ENCODE peak calls at places on chromosome 5, in five cellular contexts. L, A, T, C and H are unnamed samples.

GRCh38 chr5:52948418-52949076 is 40.6 kb upstream of the ITGA2 start:
- DNase-seq in L (peak; percentile 59), A (peak; percentile 56), T (peak; percentile 63), C (peak; percentile 89), H (peak; percentile 3)

GRCh38 chr5:134114886-134115805 is 665 bp downstream of the TCF7 start:
- DNase-seq in C (no peak), L (peak; percentile 94), A (peak; percentile 35), T (peak; percentile 27), H (peak; percentile 55)

GRCh38 chr5:63959177-63959982 is 2.9 kb downstream of the HTR1A start:
- DNase-seq in T (no peak), C (peak; percentile 15), A (no peak), L (peak; percentile 67), H (no peak)

GRCh38 chr5:119356384-119357188 is 767 bp downstream of the TNFAIP8 start:
- DNase-seq in L (no peak), C (peak; percentile 33), A (no peak), T (no peak), H (no peak)

GRCh38 chr5:81740758-81741157 is 10.1 kb downstream of the SSBP2 start:
- DNase-seq in L (no peak), A (no peak), T (no peak), C (no peak), H (no peak)

GRCh38 chr5:73764996-73765395 is 139.0 kb downstream of the ARHGEF28 start:
- DNase-seq in A (no peak), C (no peak), T (no peak), L (no peak), H (no peak)

GRCh38 chr5:122972877-122973276 is 63.6 kb downstream of the PPIC start:
- DNase-seq in A (no peak), T (no peak), C (no peak), L (no peak), H (no peak)

GRCh38 chr5:72485366-72486052 is 21.7 kb downstream of the ZNF366 start:
- DNase-seq in C (no peak), L (no peak), T (no peak), A (no peak), H (no peak)

GRCh38 chr5:900781-901180 is 8.1 kb downstream of the TRIP13 start:
- DNase-seq in C (no peak), T (no peak), A (no peak), L (no peak), H (no peak)

GRCh38 chr5:107930092-107930491 is 259.4 kb upstream of the EFNA5 start:
- DNase-seq in L (no peak), A (no peak), T (no peak), C (no peak), H (no peak)

GRCh38 chr5:3107118-3107517 is 355.6 kb upstream of the IRX2 start:
- DNase-seq in T (no peak), L (no peak), A (no peak), C (no peak), H (no peak)

GRCh38 chr5:60522299-60522915 is 177.6 kb downstream of the DEPDC1B start:
- DNase-seq in A (no peak), L (no peak), T (no peak), C (peak; percentile 61), H (no peak)

GRCh38 chr5:108881133-108881532 is 133.4 kb downstream of the FER start:
- DNase-seq in A (no peak), L (no peak), T (no peak), C (no peak), H (no peak)

GRCh38 chr5:67971223-67971830 is 244.2 kb upstream of the PIK3R1 start:
- DNase-seq in L (no peak), T (no peak), A (no peak), C (peak; percentile 92), H (no peak)

GRCh38 chr5:143182901-143183820 is 220.3 kb downstream of the NR3C1 start:
- DNase-seq in L (no peak), T (no peak), A (peak; percentile 32), C (peak; percentile 95), H (no peak)

GRCh38 chr5:134252671-134253070 is 26.8 kb upstream of the PPP2CA start:
- DNase-seq in T (no peak), L (no peak), A (no peak), C (peak; percentile 64), H (no peak)

GRCh38 chr5:156634301-156634700 is 215.8 kb upstream of the PPP1R2B start:
- DNase-seq in T (no peak), A (no peak), C (no peak), L (no peak), H (no peak)

GRCh38 chr5:31942546-31942945 is 231.6 kb downstream of the GOLPH3 start:
- DNase-seq in L (no peak), T (no peak), C (no peak), A (no peak), H (no peak)

GRCh38 chr5:167853421-167853820 is 438.0 kb upstream of the WWC1 start:
- DNase-seq in C (peak; percentile 62), A (no peak), T (no peak), L (no peak), H (no peak)

GRCh38 chr5:29382735-29383280 is 1810.7 kb upstream of the CDH6 start:
- DNase-seq in C (no peak), A (no peak), L (no peak), T (no peak), H (no peak)

GRCh38 chr5:170681013-170681433 is 102.5 kb upstream of the GABRP start:
- DNase-seq in C (peak; percentile 63), T (peak; percentile 78), A (no peak), L (peak; percentile 87), H (no peak)

GRCh38 chr5:107361945-107362344 is 308.8 kb downstream of the EFNA5 start:
- DNase-seq in C (peak; percentile 83), L (no peak), T (no peak), A (no peak), H (no peak)

GRCh38 chr5:177542816-177543472 is 11.4 kb downstream of the FAM193B start:
- DNase-seq in L (no peak), A (no peak), T (no peak), C (no peak), H (no peak)

GRCh38 chr5:74318985-74319563 is 321.5 kb downstream of the ENC1 start:
- DNase-seq in C (no peak), L (no peak), A (no peak), T (no peak), H (no peak)

GRCh38 chr5:40270274-40270855 is 409.4 kb upstream of the PTGER4 start:
- DNase-seq in T (no peak), L (no peak), A (no peak), C (no peak), H (no peak)

GRCh38 chr5:157744055-157745011 is 821 bp downstream of the LSM11 start:
- DNase-seq in C (no peak), T (peak; percentile 22), L (peak; percentile 10), A (no peak), H (no peak)

GRCh38 chr5:147461915-147462314 is 48.0 kb downstream of the DPYSL3 start:
- DNase-seq in T (no peak), A (no peak), L (no peak), C (no peak), H (no peak)

GRCh38 chr5:81787843-81788242 is 36.9 kb upstream of the SSBP2 start:
- DNase-seq in L (peak; percentile 46), T (no peak), C (peak; percentile 91), A (peak; percentile 63), H (no peak)

GRCh38 chr5:16654647-16655334 is 38.0 kb upstream of the RETREG1 start:
- DNase-seq in L (no peak), C (no peak), A (no peak), T (no peak), H (no peak)

GRCh38 chr5:125326114-125326513 is 579.7 kb upstream of the ZNF608 start:
- DNase-seq in L (no peak), T (peak; percentile 69), C (peak; percentile 72), A (peak; percentile 44), H (no peak)

GRCh38 chr5:31657315-31657714 is 18.4 kb downstream of the PDZD2 start:
- DNase-seq in C (no peak), A (no peak), L (no peak), T (no peak), H (no peak)

GRCh38 chr5:73339711-73340110 is 108.9 kb downstream of the FOXD1 start:
- DNase-seq in T (no peak), A (no peak), L (no peak), C (no peak), H (no peak)

GRCh38 chr5:174751154-174751990 is 27.0 kb downstream of the MSX2 start:
- DNase-seq in A (no peak), L (peak; percentile 62), C (peak; percentile 11), T (peak; percentile 60), H (no peak)

GRCh38 chr5:179793470-179794139 is at the start of gene LTC4S:
- DNase-seq in T (no peak), C (peak; percentile 92), L (no peak), A (peak; percentile 71), H (no peak)

GRCh38 chr5:14853685-14854084 is 17.9 kb downstream of the ANKH start:
- DNase-seq in L (no peak), T (no peak), A (no peak), C (no peak), H (no peak)